ENCODE peak calls at places on chromosomes 6 and 20, in five cellular contexts. R, F, E, I and L are unnamed samples.

GRCh38 chr20:4869290-4870193 is 131.8 kb downstream of the SLC23A2 start:
- DNase-seq in F (peak), I (no peak), R (no peak), E (peak), L (no peak)

GRCh38 chr20:32845786-32846185 is 12.9 kb upstream of the EFCAB8 start:
- DNase-seq in F (no peak), E (no peak), R (no peak), I (no peak), L (no peak)

GRCh38 chr6:81844686-81845085 is 92.2 kb upstream of the TENT5A start:
- DNase-seq in R (no peak), F (no peak), I (no peak), E (no peak), L (no peak)

GRCh38 chr6:121403981-121404380 is 31.5 kb upstream of the GJA1 start:
- DNase-seq in I (no peak), R (no peak), F (no peak), E (no peak), L (no peak)

GRCh38 chr6:164286021-164286420 is 871.5 kb downstream of the QKI start:
- DNase-seq in R (no peak), I (no peak), E (no peak), F (peak), L (no peak)

GRCh38 chr6:142297996-142298753 is 3.6 kb upstream of the ADGRG6 start:
- DNase-seq in R (no peak), E (no peak), F (no peak), I (no peak), L (no peak)

GRCh38 chr20:36818831-36819230 is 45.3 kb upstream of the DSN1 start:
- DNase-seq in I (no peak), R (no peak), E (no peak), F (peak), L (no peak)

GRCh38 chr20:41173161-41173721 is 35.9 kb downstream of the PLCG1 start:
- DNase-seq in E (peak), R (peak), F (no peak), I (peak), L (no peak)

GRCh38 chr20:55893031-55893430 is 112.3 kb downstream of the CBLN4 start:
- DNase-seq in R (no peak), I (no peak), E (no peak), F (no peak), L (no peak)

GRCh38 chr6:132483779-132484679 is 28.9 kb downstream of the STX7 start:
- DNase-seq in R (peak), I (no peak), F (peak), E (peak), L (peak)

GRCh38 chr6:41801380-41801779 is 13.9 kb downstream of the TOMM6 start:
- DNase-seq in I (no peak), R (no peak), F (no peak), E (no peak), L (no peak)